ENCODE peak calls at places on chromosomes 2 and 18, in seven cellular contexts. U is GM23338, I is SK-N-SH, H is PC-9, L is mesenchymal stem cell, M is HepG2, W is neural progenitor cell. Z is an unnamed sample.

GRCh38 chr18:79199691-79200374 is 130.6 kb downstream of the ATP9B start:
- DNase-seq in I (no peak), U (no peak), L (peak), W (no peak), H (no peak), M (no peak), Z (no peak)

GRCh38 chr2:45962522-45962921 is 311.0 kb downstream of the PRKCE start:
- DNase-seq in U (no peak), W (no peak), M (no peak), H (no peak), I (peak), L (peak), Z (peak)

GRCh38 chr2:176763871-176764404 is 448.7 kb upstream of the HNRNPA3 start:
- DNase-seq in U (peak), L (no peak), I (no peak), M (no peak), H (no peak), W (peak), Z (no peak)

GRCh38 chr2:112121682-112122254 is 16.4 kb upstream of the FBLN7 start:
- DNase-seq in M (peak), L (peak), H (no peak), I (peak), W (peak), U (peak), Z (peak)

GRCh38 chr2:26245810-26246209 is 1.1 kb downstream of the HADHB start:
- DNase-seq in W (no peak), M (peak), H (no peak), L (peak), U (no peak), I (no peak), Z (peak)

GRCh38 chr2:5657216-5657615 is 35.0 kb upstream of the SOX11 start:
- DNase-seq in I (no peak), L (no peak), W (no peak), H (no peak), U (no peak), M (no peak), Z (peak)

GRCh38 chr2:203802277-203803045 is 65.1 kb upstream of the CTLA4 start:
- DNase-seq in H (no peak), W (no peak), M (no peak), I (no peak), L (peak), U (no peak), Z (no peak)

GRCh38 chr2:45755585-45756330 is 104.3 kb downstream of the PRKCE start:
- DNase-seq in U (no peak), W (peak), H (no peak), I (no peak), M (no peak), L (peak), Z (peak)

GRCh38 chr2:1981421-1981820 is 237.1 kb upstream of the PXDN start:
- DNase-seq in I (no peak), W (no peak), L (no peak), U (no peak), M (no peak), H (no peak), Z (no peak)

GRCh38 chr2:37318401-37318800 is 6.2 kb downstream of the PRKD3 start:
- DNase-seq in U (no peak), M (no peak), L (peak), H (no peak), I (no peak), W (no peak), Z (peak)

GRCh38 chr18:26566874-26567273 is 18.5 kb upstream of the KCTD1 start:
- DNase-seq in U (peak), W (peak), M (no peak), I (no peak), L (no peak), H (no peak), Z (no peak)

GRCh38 chr2:200613692-200614091 is 27.9 kb downstream of the AOX1 start:
- DNase-seq in L (no peak), I (no peak), W (no peak), M (no peak), U (no peak), H (no peak), Z (no peak)

GRCh38 chr2:105118960-105119359 is 81.1 kb downstream of the MRPS9 start:
- DNase-seq in U (peak), H (no peak), I (no peak), M (no peak), W (peak), L (peak), Z (no peak)

GRCh38 chr18:27860011-27860410 is 316.9 kb downstream of the CDH2 start:
- DNase-seq in I (no peak), L (no peak), U (no peak), H (peak), W (no peak), M (no peak), Z (no peak)
- H2AFZ ChIP-seq in I (no peak), L (no peak), U (peak), H (no peak), W (no peak), M (no peak), Z (no peak)

DNA sequence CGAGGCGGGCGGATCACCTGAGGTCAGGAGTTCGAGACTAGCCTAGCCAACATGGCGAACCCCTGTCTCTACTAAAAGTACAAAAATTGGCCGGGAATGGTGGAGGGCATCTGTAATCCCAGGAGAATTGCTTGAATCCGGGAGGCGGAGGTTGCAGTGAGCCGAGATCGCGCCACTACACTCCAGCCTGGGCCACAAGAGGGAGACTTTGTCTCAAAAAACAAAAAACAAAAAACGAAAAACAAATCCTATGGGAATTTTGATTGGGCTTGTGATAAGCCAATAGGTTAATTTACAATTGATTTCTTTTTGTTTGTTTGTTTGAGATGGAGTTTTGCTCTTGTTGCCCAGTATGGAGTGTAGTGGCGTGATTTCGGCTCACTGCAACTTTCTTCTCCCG is 24.2 kb upstream of the TOGARAM2 start:
- DNase-seq in H (no peak), M (no peak), I (no peak), W (no peak), U (peak), L (peak), Z (no peak)
- H3K4me3 ChIP-seq in H (no peak), M (peak), I (peak), W (peak), U (peak), L (no peak), Z (no peak)

DNA sequence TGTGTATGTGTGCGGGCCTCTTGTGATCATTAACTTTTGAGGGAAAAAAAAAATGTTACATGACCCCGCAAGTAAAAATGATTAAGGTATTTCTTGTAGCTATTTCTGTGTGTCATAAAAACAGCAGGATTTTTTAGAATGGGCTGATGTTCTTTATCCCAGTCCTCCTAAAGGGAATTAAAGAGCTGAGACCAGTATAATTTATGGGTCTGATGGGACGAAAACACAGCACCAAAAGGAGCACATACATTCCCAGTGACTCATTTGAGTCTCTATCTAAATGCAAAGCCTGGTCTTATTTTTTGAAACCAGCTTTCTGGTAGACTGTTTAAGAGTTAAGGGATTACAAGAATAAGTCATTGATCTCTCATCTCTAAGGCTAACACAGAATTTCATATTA is 342.2 kb upstream of the EPHA4 start:
- DNase-seq in L (peak), W (no peak), U (no peak), M (no peak), I (no peak), H (no peak), Z (no peak)
- H2AFZ ChIP-seq in L (no peak), W (no peak), U (no peak), M (no peak), I (no peak), H (no peak), Z (no peak)

DNA sequence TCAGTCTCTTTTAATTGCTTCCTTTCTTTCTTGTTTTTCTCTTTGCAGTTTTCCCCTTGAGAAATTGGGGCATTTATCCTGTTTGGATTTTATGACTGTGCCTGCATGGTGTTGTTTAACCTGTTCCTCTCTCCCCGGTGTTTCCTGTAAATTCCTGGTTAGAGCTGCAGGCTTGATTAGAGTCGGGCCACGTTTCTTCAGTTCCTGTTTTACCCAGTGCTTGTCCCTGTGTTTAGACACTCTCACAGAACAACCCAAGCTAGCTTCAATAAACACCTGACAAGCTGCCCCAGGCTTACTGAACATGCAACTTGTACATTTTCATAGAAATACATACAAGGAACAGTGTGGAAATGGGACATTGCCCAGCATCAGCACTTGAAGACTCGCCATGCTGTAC is 53.9 kb downstream of the NGEF start:
- DNase-seq in M (no peak), I (no peak), W (no peak), U (no peak), H (no peak), L (no peak), Z (no peak)
- H3K4me3 ChIP-seq in M (no peak), I (no peak), W (no peak), U (no peak), H (no peak), L (no peak), Z (no peak)

GRCh38 chr18:35172451-35173035 is 68.3 kb upstream of the ZNF397 start:
- DNase-seq in U (no peak), H (no peak), L (no peak), M (no peak), I (no peak), W (no peak), Z (peak)
- H2AFZ ChIP-seq in U (peak), H (no peak), L (no peak), M (no peak), I (no peak), W (no peak), Z (no peak)

GRCh38 chr2:101328474-101329007 is 20.0 kb upstream of the RNF149 start:
- DNase-seq in I (no peak), W (no peak), H (no peak), U (no peak), M (no peak), L (peak), Z (peak)
- H3K4me3 ChIP-seq in I (no peak), W (no peak), H (peak), U (no peak), M (no peak), L (no peak), Z (no peak)

Z was measured in fibroblast of lung.